ENCODE peak calls at places on chromosomes 12 and 14, in six cellular contexts. R is fibroblast of lung, M is ovary, W is progenitor cell of endocrine pancreas, D is uterus, V is cardiac muscle cell. J is an unnamed sample.

GRCh38 chr12:105942316-105942715 is 196.4 kb downstream of the NUAK1 start:
- DNase-seq in R (no peak), W (no peak), M (no peak), V (no peak), D (no peak), J (no peak)

GRCh38 chr12:40312982-40313576 is 88.3 kb downstream of the LRRK2 start:
- DNase-seq in M (no peak), W (no peak), D (no peak), V (peak), R (peak), J (no peak)

GRCh38 chr12:52847335-52848102 is 1.3 kb downstream of the KRT78 start:
- DNase-seq in M (no peak), D (no peak), W (no peak), V (no peak), R (no peak), J (no peak)

GRCh38 chr12:608413-608812 is 54.8 kb downstream of the NINJ2 start:
- DNase-seq in W (no peak), D (no peak), M (no peak), R (no peak), V (no peak), J (no peak)

GRCh38 chr12:117053050-117053400 is 46.2 kb downstream of the TESC start:
- DNase-seq in W (no peak), D (no peak), R (no peak), V (no peak), M (no peak), J (no peak)

GRCh38 chr12:48788852-48789775 is at the start of gene ADCY6:
- DNase-seq in R (peak), V (peak), D (peak), M (peak), W (peak), J (peak)

GRCh38 chr14:32478027-32478426 is 148.9 kb downstream of the AKAP6 start:
- DNase-seq in D (no peak), R (no peak), W (no peak), V (no peak), M (no peak), J (no peak)

GRCh38 chr12:52884526-52885293 is 20.2 kb downstream of the KRT8 start:
- DNase-seq in M (peak), W (peak), V (peak), D (peak), R (peak), J (peak)

GRCh38 chr12:116404913-116405611 is 127.6 kb upstream of the MED13L start:
- DNase-seq in M (peak), W (no peak), R (no peak), V (no peak), D (no peak), J (no peak)

GRCh38 chr14:35695072-35695471 is 114.0 kb downstream of the RALGAPA1 start:
- DNase-seq in D (no peak), R (no peak), M (no peak), V (no peak), W (no peak), J (no peak)

GRCh38 chr12:15596174-15596573 is 193.0 kb downstream of the EPS8 start:
- DNase-seq in V (no peak), W (no peak), D (no peak), M (no peak), R (no peak), J (no peak)

GRCh38 chr12:124939428-124940142 is 25.1 kb upstream of the UBC start:
- DNase-seq in R (peak), M (peak), V (peak), W (peak), D (peak), J (peak)

GRCh38 chr14:104358528-104359300 is 220.3 kb downstream of the KIF26A start:
- DNase-seq in M (peak), V (no peak), D (no peak), W (no peak), R (no peak), J (peak)

GRCh38 chr12:70709022-70709421 is 71.8 kb upstream of the PTPRB start:
- DNase-seq in W (no peak), R (no peak), M (no peak), D (no peak), V (no peak), J (no peak)

GRCh38 chr14:72480465-72481243 is 413.2 kb downstream of the DPF3 start:
- DNase-seq in V (no peak), M (no peak), D (no peak), R (peak), W (no peak), J (no peak)

GRCh38 chr12:73952304-73952703 is 585.3 kb upstream of the ATXN7L3B start:
- DNase-seq in R (no peak), M (no peak), V (no peak), D (no peak), W (no peak), J (no peak)

GRCh38 chr14:22319526-22320352 is 269.3 kb downstream of the DAD1 start:
- DNase-seq in V (peak), D (peak), W (peak), M (no peak), R (peak), J (peak)

GRCh38 chr12:20601668-20602280 is 93.4 kb upstream of the SLCO1C1 start:
- DNase-seq in V (peak), D (no peak), W (no peak), R (peak), M (no peak), J (no peak)

GRCh38 chr14:60278350-60278749 is 29.3 kb downstream of the PPM1A start:
- DNase-seq in V (no peak), D (no peak), R (no peak), W (no peak), M (no peak), J (no peak)

GRCh38 chr14:50099335-50099734 is 17.0 kb downstream of the VCPKMT start:
- DNase-seq in V (no peak), R (no peak), D (no peak), M (no peak), W (no peak), J (no peak)

GRCh38 chr14:66657780-66658179 is 149.8 kb downstream of the GPHN start:
- DNase-seq in M (no peak), V (no peak), W (no peak), R (no peak), D (no peak), J (no peak)

GRCh38 chr14:66662374-66662773 is 154.4 kb downstream of the GPHN start:
- DNase-seq in V (no peak), M (no peak), W (no peak), R (peak), D (no peak), J (no peak)
- TF ChIP-seq CTCF in V (peak), M (no peak), W (peak), R (peak), D (no peak), J (peak)

DNA sequence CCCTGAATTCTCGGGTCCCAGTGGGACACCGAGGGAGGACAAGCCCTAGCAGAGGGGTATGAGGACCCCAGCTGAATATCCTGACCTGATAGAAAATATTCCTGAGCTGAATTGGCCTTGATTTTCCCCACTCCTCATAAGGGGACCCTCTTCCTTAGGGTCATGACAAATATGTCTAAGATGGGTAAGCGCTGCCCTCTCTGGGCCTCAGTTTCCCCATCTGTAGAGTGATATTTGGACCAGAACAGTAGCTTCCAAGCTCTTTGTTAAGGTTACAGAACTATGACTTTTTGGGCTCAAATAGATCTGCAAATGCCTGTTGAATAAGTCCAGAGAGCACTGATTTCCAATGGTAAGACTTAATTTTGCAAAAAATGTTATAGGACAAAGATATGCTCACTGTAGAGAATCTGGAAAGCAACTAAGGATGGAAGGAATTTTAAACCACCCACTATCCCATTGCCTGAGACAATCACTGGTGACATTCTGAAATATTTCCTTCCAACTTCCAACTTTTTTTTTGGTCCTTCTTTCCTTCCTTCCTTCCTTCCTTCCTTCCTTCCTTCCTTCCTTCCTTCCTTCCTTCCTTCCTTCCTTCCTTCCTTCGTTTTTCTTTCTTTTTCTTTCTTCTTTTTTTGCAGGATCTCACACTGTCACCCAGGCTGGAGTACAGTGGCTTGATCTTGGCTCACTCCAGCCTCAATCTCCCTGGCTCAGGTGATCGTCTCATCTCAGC is 32.0 kb downstream of the MYL2 start:
- DNase-seq in V (no peak), W (no peak), R (no peak), D (no peak), M (no peak), J (no peak)
- TF ChIP-seq CTCF in V (no peak), W (peak), R (no peak), D (no peak), M (no peak), J (peak)

DNA sequence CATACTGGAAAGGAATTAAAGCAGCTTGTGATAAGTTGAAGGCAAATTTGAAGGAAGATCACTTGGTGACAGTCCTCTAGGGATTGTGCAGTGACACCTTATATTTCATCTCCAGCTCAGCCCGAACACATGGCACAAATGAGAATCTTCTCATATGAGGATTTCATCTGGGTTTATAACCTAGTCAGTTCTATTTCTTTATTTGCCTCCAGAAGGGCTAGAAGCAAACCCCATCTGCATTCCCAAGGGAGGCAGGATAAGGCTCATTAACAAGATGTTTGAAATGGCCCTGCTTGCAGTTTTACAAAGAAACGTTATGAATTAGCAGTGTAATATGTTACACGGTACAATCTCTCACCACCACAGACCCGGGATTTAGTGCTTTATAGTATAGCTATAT is 90.7 kb upstream of the KRR1 start:
- DNase-seq in W (no peak), V (no peak), R (no peak), M (no peak), D (no peak), J (peak)
- TF ChIP-seq CTCF in W (no peak), V (no peak), R (no peak), M (no peak), D (no peak), J (no peak)

GRCh38 chr12:66035289-66035961 is 95.1 kb downstream of the LLPH start:
- DNase-seq in D (no peak), R (peak), W (no peak), V (peak), M (no peak), J (no peak)
- TF ChIP-seq CTCF in D (peak), R (peak), W (peak), V (peak), M (no peak), J (no peak)

DNA sequence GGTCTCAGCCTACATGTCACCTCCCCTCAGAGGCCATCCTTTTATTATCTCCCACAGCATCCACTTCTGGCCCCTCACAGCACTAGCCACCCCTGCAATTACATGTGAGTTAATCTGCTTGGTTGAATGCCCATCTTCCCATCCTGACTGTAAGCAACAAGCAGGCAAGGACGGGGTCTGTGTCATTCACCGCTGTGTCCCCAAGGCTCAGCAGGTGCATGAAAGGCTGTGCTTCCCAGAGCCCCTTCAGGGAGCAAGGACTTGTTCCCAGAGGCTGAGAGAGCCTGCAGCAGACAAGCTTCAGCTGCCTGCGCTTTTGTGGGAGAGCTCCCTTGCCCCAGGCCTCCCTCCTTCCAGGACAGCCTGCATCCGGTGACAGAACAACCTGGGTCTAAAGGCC is 172.7 kb upstream of the GSC start:
- DNase-seq in V (no peak), R (no peak), W (no peak), M (no peak), D (no peak), J (no peak)
- TF ChIP-seq CTCF in V (no peak), R (no peak), W (no peak), M (no peak), D (no peak), J (no peak)

GRCh38 chr14:75429562-75429961 is 1.7 kb downstream of the JDP2 start:
- DNase-seq in V (no peak), R (no peak), W (no peak), D (no peak), M (no peak), J (no peak)

GRCh38 chr14:75428230-75429104 is 645 bp downstream of the JDP2 start:
- DNase-seq in M (peak), D (peak), W (no peak), V (peak), R (no peak), J (peak)

GRCh38 chr14:75427126-75427481 is 718 bp upstream of the JDP2 start:
- DNase-seq in W (no peak), V (no peak), D (no peak), M (no peak), R (no peak), J (no peak)

GRCh38 chr14:75426332-75427125 is 1.3 kb upstream of the JDP2 start:
- DNase-seq in V (no peak), R (no peak), M (no peak), W (no peak), D (no peak), J (no peak)

GRCh38 chr14:75427482-75428229 is at the start of gene JDP2:
- DNase-seq in M (peak), V (peak), D (peak), R (peak), W (peak), J (peak)
- TF ChIP-seq CTCF in M (no peak), V (no peak), D (no peak), R (no peak), W (no peak), J (no peak)

DNA sequence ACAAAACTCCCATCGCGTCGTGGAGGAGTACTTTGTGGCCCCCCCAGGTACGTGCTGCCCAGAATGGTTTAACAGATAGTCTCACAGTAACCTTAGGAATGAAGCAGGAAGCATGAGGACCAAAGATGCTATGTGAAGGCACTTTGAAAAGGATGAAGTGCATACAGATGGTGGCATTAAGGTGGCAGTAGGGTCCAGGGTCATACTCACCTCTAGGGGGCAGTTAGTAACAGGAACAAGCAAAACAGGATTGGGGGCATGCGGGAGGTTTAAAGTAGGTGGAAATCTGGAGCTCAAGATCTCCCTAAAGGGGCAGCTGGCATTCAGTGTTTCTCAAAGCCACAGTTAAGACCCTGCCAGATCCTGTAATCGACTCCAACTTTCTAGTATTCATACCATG is 10.9 kb downstream of the GATC start:
- DNase-seq in W (no peak), V (peak), R (no peak), M (no peak), D (no peak), J (no peak)
- TF ChIP-seq CTCF in W (peak), V (peak), R (no peak), M (no peak), D (no peak), J (peak)

J was measured in glutamatergic neuron.